ENCODE peak calls at places on chromosomes 4 and X, in eight cellular contexts. V, N, Q, J, E, Z, R and O are unnamed samples.
A peak's percentile ranks its signal among the peaks of the same experiment; 100 is the strongest.

GRCh38 chr4:123478859-123479345 is 82.3 kb downstream of the SPRY1 start:
- DNase-seq in V (peak; percentile 53), N (no peak), Q (peak; percentile 49), J (peak; percentile 21), E (peak; percentile 64), Z (peak; percentile 33), R (no peak), O (peak; percentile 72)

GRCh38 chr4:6008092-6008551 is 10.1 kb downstream of the C4orf50 start:
- DNase-seq in V (no peak), N (no peak), Q (no peak), J (no peak), E (no peak), Z (no peak), R (no peak), O (no peak)

GRCh38 chrX:155071694-155072215 is 447 bp downstream of the BRCC3 start:
- DNase-seq in V (no peak), N (no peak), Q (peak; percentile 58), J (no peak), E (no peak), Z (no peak), R (no peak), O (no peak)

GRCh38 chr4:141912831-141913230 is 276.4 kb downstream of the IL15 start:
- DNase-seq in V (no peak), N (no peak), Q (no peak), J (no peak), E (no peak), Z (no peak), R (no peak), O (no peak)

GRCh38 chr4:153934689-153935017 is 145.8 kb upstream of the SFRP2 start:
- DNase-seq in V (no peak), N (no peak), Q (no peak), J (no peak), E (no peak), Z (no peak), R (no peak), O (peak; percentile 77)

GRCh38 chrX:39840141-39841126 is 257.3 kb downstream of the BCOR start:
- DNase-seq in V (no peak), N (no peak), Q (no peak), J (no peak), E (no peak), Z (no peak), R (no peak), O (no peak)

GRCh38 chr4:149630079-149630478 is 185.6 kb downstream of the IQCM start:
- DNase-seq in V (no peak), N (no peak), Q (no peak), J (no peak), E (no peak), Z (no peak), R (no peak), O (peak; percentile 48)

GRCh38 chr4:15318621-15319348 is 109.0 kb upstream of the C1QTNF7 start:
- DNase-seq in V (no peak), N (no peak), Q (no peak), J (no peak), E (no peak), Z (no peak), R (no peak), O (peak; percentile 51)

GRCh38 chrX:1813809-1814208 is 198.9 kb downstream of the ASMT start:
- DNase-seq in V (no peak), N (no peak), Q (no peak), J (no peak), E (no peak), Z (no peak), R (no peak), O (no peak)

GRCh38 chr4:1505511-1506451 is 99.5 kb upstream of the NKX1-1 start:
- DNase-seq in V (no peak), N (no peak), Q (peak; percentile 33), J (no peak), E (no peak), Z (no peak), R (no peak), O (no peak)

GRCh38 chr4:126051709-126052424 is 737.1 kb downstream of the FAT4 start:
- DNase-seq in V (peak; percentile 61), N (no peak), Q (no peak), J (no peak), E (no peak), Z (peak; percentile 45), R (no peak), O (peak; percentile 86)

GRCh38 chr4:171203425-171203824 is 609.8 kb upstream of the GALNTL6 start:
- DNase-seq in V (peak; percentile 36), N (no peak), Q (no peak), J (no peak), E (no peak), Z (peak; percentile 24), R (no peak), O (no peak)

GRCh38 chr4:3467601-3468031 is 4.5 kb downstream of the DOK7 start:
- DNase-seq in V (no peak), N (no peak), Q (no peak), J (no peak), E (no peak), Z (no peak), R (no peak), O (no peak)

GRCh38 chrX:48939417-48940228 is 17.8 kb downstream of the OTUD5 start:
- DNase-seq in V (no peak), N (no peak), Q (peak; percentile 71), J (no peak), E (no peak), Z (no peak), R (no peak), O (no peak)

GRCh38 chr4:23828779-23829178 is 61.1 kb downstream of the PPARGC1A start:
- DNase-seq in V (no peak), N (no peak), Q (no peak), J (no peak), E (no peak), Z (no peak), R (no peak), O (no peak)

GRCh38 chr4:153757407-153757806 is 2.4 kb downstream of the RNF175 start:
- DNase-seq in V (no peak), N (no peak), Q (no peak), J (no peak), E (no peak), Z (no peak), R (no peak), O (no peak)

GRCh38 chr4:74793757-74794340 is 474 bp downstream of the BTC start:
- DNase-seq in V (peak; percentile 24), N (no peak), Q (peak; percentile 84), J (peak; percentile 82), E (no peak), Z (no peak), R (no peak), O (no peak)

GRCh38 chr4:3681191-3681590 is 85.0 kb upstream of the ADRA2C start:
- DNase-seq in V (no peak), N (no peak), Q (no peak), J (no peak), E (no peak), Z (no peak), R (no peak), O (no peak)

GRCh38 chr4:66017671-66018070 is 347.4 kb upstream of the EPHA5 start:
- DNase-seq in V (no peak), N (no peak), Q (no peak), J (no peak), E (no peak), Z (no peak), R (no peak), O (no peak)

GRCh38 chrX:134780908-134781307 is 122.6 kb upstream of the PLAC1 start:
- DNase-seq in V (no peak), N (no peak), Q (no peak), J (peak; percentile 39), E (no peak), Z (no peak), R (no peak), O (no peak)

GRCh38 chrX:134776844-134777370 is 118.6 kb upstream of the PLAC1 start:
- DNase-seq in V (no peak), N (no peak), Q (no peak), J (no peak), E (no peak), Z (no peak), R (no peak), O (no peak)

DNA sequence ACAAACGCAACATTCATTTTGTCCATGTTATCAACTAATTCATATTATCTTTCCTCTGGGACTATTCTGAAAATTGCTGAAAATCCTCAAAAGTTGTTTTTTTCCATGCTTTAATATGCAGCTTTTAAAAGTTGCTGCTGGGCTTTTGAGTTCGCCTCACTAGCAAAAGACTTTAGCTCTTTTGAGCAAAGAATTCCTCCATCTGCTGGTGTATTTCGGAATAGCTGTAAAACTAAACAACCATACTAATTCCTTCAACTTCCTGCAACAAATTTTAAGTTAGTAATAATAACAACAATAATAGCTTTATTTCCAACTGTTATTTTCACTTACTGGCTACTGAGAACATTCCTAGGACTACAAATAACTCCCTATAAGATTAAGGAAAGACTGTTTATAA is 124.5 kb upstream of the PLAC1 start:
- DNase-seq in V (peak; percentile 52), N (no peak), Q (no peak), J (no peak), E (no peak), Z (peak; percentile 15), R (no peak), O (peak; percentile 42)
- TF ChIP-seq CTCF in V (peak; percentile 54), N (peak; percentile 55), Q (peak; percentile 45), J (peak; percentile 39), E (peak; percentile 30), Z (peak; percentile 48), R (peak; percentile 61), O (peak; percentile 66)

GRCh38 chrX:133922390-133922772 is 63.0 kb downstream of the GPC3 start:
- DNase-seq in V (no peak), N (no peak), Q (no peak), J (no peak), E (no peak), Z (no peak), R (no peak), O (no peak)

GRCh38 chrX:133921764-133922389 is 63.5 kb downstream of the GPC3 start:
- DNase-seq in V (no peak), N (no peak), Q (peak; percentile 75), J (peak; percentile 67), E (peak; percentile 50), Z (peak; percentile 17), R (peak; percentile 14), O (peak; percentile 16)

GRCh38 chrX:133924548-133924947 is 60.8 kb downstream of the GPC3 start:
- DNase-seq in V (no peak), N (no peak), Q (no peak), J (no peak), E (no peak), Z (no peak), R (no peak), O (no peak)

GRCh38 chrX:133923548-133923947 is 61.8 kb downstream of the GPC3 start:
- DNase-seq in V (no peak), N (no peak), Q (no peak), J (no peak), E (no peak), Z (no peak), R (no peak), O (no peak)

GRCh38 chrX:133923113-133923512 is 62.3 kb downstream of the GPC3 start:
- DNase-seq in V (no peak), N (no peak), Q (no peak), J (no peak), E (no peak), Z (no peak), R (no peak), O (no peak)
- H3K4me3 ChIP-seq in V (no peak overlapping the region), N (no peak overlapping the region), Q (no peak overlapping the region), J (no peak overlapping the region), E (no peak overlapping the region), Z (no peak overlapping the region), R (no peak overlapping the region), O (no peak overlapping the region)

GRCh38 chrX:119181491-119181890 is 53.9 kb upstream of the KIAA1210 start:
- DNase-seq in V (no peak), N (no peak), Q (no peak), J (peak; percentile 54), E (peak; percentile 18), Z (no peak), R (no peak), O (no peak)
- TF ChIP-seq CTCF in V (peak; percentile 30), N (no peak), Q (no peak), J (peak; percentile 57), E (peak; percentile 35), Z (peak; percentile 32), R (peak; percentile 26), O (peak; percentile 18)

GRCh38 chrX:131729295-131729694 is 185.4 kb downstream of the OR13H1 start:
- DNase-seq in V (peak; percentile 88), N (peak; percentile 63), Q (peak; percentile 95), J (peak; percentile 80), E (no peak), Z (peak; percentile 77), R (no peak), O (no peak)
- H3K4me3 ChIP-seq in V (peak overlapping the region; percentile 41), N (peak overlapping the region; percentile 64), Q (peak overlapping the region; percentile 43), J (peak overlapping the region; percentile 54), E (no peak overlapping the region), Z (peak overlapping the region; percentile 62), R (no peak overlapping the region), O (no peak overlapping the region)